ENCODE peak calls at places on chromosomes 3 and 15, in eight cellular contexts. U, Z, N, J, W, I, S and Y are unnamed samples.

GRCh38 chr3:122754867-122755835 is 38.5 kb downstream of the HSPBAP1 start:
- DNase-seq in U (peak; percentile 44), Z (peak; percentile 53), N (peak; percentile 68), J (no peak), W (no peak), I (peak; percentile 36), S (peak; percentile 49), Y (no peak)

GRCh38 chr3:121243208-121243607 is 302.6 kb downstream of the POLQ start:
- DNase-seq in U (no peak), Z (no peak), N (no peak), J (no peak), W (no peak), I (no peak), S (no peak), Y (no peak)

GRCh38 chr3:195003006-195003892 is 267.7 kb downstream of the XXYLT1 start:
- DNase-seq in U (no peak), Z (peak; percentile 55), N (peak; percentile 98), J (peak; percentile 64), W (no peak), I (peak; percentile 54), S (no peak), Y (no peak)

GRCh38 chr15:25725758-25726157 is 137.4 kb downstream of the ATP10A start:
- DNase-seq in U (no peak), Z (no peak), N (no peak), J (no peak), W (no peak), I (no peak), S (no peak), Y (no peak)

GRCh38 chr15:83769411-83769960 is 115.6 kb downstream of the ADAMTSL3 start:
- DNase-seq in U (no peak), Z (no peak), N (no peak), J (no peak), W (no peak), I (no peak), S (no peak), Y (no peak)

GRCh38 chr15:63857459-63857856 is 23.7 kb upstream of the HERC1 start:
- DNase-seq in U (no peak), Z (no peak), N (no peak), J (no peak), W (no peak), I (peak; percentile 53), S (no peak), Y (no peak)

GRCh38 chr15:59456114-59456513 is 18.1 kb downstream of the FAM81A start:
- DNase-seq in U (no peak), Z (peak; percentile 81), N (no peak), J (no peak), W (no peak), I (peak; percentile 77), S (no peak), Y (no peak)

GRCh38 chr3:174488527-174488926 is 370.6 kb upstream of the NAALADL2 start:
- DNase-seq in U (peak; percentile 64), Z (no peak), N (no peak), J (no peak), W (no peak), I (no peak), S (no peak), Y (no peak)

GRCh38 chr15:40160021-40160420 is 848 bp upstream of the BUB1B start:
- DNase-seq in U (no peak), Z (no peak), N (no peak), J (no peak), W (no peak), I (no peak), S (no peak), Y (no peak)

GRCh38 chr15:40151499-40151898 is 9.4 kb upstream of the BUB1B start:
- DNase-seq in U (no peak), Z (no peak), N (no peak), J (no peak), W (no peak), I (no peak), S (no peak), Y (no peak)

GRCh38 chr15:40157748-40158447 is 3.0 kb upstream of the BUB1B start:
- DNase-seq in U (no peak), Z (no peak), N (no peak), J (no peak), W (no peak), I (no peak), S (no peak), Y (no peak)

GRCh38 chr15:40151991-40152390 is 8.9 kb upstream of the BUB1B start:
- DNase-seq in U (no peak), Z (no peak), N (no peak), J (no peak), W (no peak), I (no peak), S (no peak), Y (no peak)

DNA sequence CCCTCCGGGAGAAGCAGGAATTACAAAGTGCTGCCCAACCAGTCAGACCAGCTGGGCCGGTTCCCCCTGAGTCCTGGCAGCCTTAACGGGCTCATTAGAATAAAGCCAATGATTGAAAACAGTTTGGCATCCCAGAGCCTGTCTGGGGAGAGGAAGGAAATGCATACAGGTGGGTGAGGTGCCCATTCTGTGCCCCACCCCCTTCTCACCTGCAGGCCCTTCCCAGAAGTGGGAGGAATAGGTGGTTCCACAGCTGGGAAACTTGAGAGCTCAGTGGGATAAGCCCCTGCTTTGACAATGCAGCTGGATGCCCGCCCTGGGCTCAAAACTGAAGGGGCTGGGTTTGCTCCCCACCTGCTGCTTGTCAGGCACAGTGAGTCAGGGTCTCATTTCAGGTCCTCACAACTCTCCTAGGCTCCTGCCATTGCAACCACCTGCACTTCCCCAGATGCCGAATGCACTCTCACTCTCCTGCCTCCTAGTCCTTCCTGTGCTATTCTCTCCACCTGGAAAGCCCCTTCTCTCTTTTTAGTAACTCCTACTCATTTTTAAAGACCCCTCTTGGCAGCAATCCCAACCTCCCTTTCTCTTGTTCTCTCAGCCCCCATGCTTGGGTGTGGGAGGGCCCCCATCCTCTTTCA is 5.5 kb upstream of the BUB1B start:
- DNase-seq in U (no peak), Z (no peak), N (no peak), J (no peak), W (no peak), I (peak; percentile 90), S (no peak), Y (no peak)
- TF ChIP-seq POLR2A in U (no peak), Z (no peak), N (no peak), J (no peak), W (no peak), I (peak; percentile 25), S (no peak), Y (no peak)

GRCh38 chr3:12670789-12671450 is 7.0 kb upstream of the RAF1 start:
- DNase-seq in U (no peak), Z (no peak), N (no peak), J (no peak), W (no peak), I (no peak), S (no peak), Y (no peak)

GRCh38 chr3:12675115-12675810 is 11.3 kb upstream of the RAF1 start:
- DNase-seq in U (no peak), Z (no peak), N (no peak), J (no peak), W (no peak), I (no peak), S (no peak), Y (no peak)

GRCh38 chr3:12670365-12670764 is 6.4 kb upstream of the RAF1 start:
- DNase-seq in U (no peak), Z (no peak), N (no peak), J (no peak), W (no peak), I (no peak), S (no peak), Y (no peak)
- TF ChIP-seq POLR2A in U (no peak), Z (no peak), N (no peak), J (no peak), W (no peak), I (no peak), S (no peak), Y (no peak)

GRCh38 chr15:74622758-74623157 is 7.1 kb downstream of the CLK3 start:
- DNase-seq in U (no peak), Z (no peak), N (no peak), J (no peak), W (no peak), I (no peak), S (no peak), Y (no peak)

GRCh38 chr15:74621936-74622335 is 6.3 kb downstream of the CLK3 start:
- DNase-seq in U (no peak), Z (no peak), N (no peak), J (no peak), W (no peak), I (no peak), S (no peak), Y (no peak)

GRCh38 chr15:74619916-74620635 is 4.4 kb downstream of the CLK3 start:
- DNase-seq in U (no peak), Z (no peak), N (no peak), J (no peak), W (no peak), I (no peak), S (no peak), Y (no peak)

GRCh38 chr15:74621546-74621920 is 5.9 kb downstream of the CLK3 start:
- DNase-seq in U (no peak), Z (no peak), N (no peak), J (no peak), W (no peak), I (no peak), S (no peak), Y (no peak)

DNA sequence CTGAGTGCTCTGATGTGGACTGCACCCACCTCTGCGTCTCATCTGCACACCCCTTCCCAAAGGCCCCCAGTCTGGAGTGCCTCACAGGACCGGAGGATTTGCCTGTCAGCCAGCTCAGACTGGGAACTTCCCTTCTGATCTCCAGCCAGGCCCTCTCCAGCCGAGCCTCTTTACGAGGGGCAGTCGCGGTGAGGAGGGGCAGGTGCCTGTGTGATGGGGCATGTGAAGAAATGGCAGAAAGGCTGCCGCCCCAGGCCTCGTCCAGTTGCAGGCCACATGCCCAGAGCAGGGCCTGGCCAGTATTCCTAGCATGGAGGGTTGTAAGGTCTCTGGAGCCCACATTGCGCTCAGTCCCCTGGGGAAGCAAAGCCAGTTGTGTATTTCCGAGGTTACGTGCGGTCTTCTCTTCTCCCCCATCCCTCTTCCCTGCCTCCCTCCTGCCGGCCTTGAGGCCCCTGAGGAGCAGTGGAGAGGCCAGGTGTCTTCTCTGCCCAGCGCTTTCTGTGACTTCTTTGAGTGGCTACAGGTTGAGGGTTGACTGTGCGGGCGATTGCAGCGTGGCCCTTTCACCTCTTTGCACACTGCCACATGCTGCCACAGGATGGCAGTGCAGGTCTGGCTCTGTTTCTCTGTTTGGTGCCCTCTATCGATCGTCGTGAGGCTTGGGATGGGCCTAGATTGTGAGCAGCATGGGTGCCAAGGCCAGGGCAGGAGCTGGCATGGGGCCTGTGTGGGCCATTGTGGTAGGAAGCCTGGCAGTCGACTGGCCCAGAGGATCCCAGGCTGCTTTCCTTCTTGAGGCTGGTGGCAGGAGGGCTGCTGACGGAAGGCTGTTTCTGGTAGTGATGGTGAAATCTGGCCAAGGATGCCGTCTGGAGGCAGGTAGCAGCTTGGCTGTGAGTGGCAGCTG is 5.3 kb downstream of the CLK3 start:
- DNase-seq in U (peak; percentile 64), Z (peak; percentile 88), N (peak; percentile 82), J (no peak), W (no peak), I (peak; percentile 81), S (peak; percentile 80), Y (no peak)
- TF ChIP-seq POLR2A in U (no peak), Z (no peak), N (no peak), J (no peak), W (no peak), I (no peak), S (no peak), Y (no peak)

GRCh38 chr3:30700702-30701321 is 94.4 kb downstream of the TGFBR2 start:
- DNase-seq in U (no peak), Z (no peak), N (no peak), J (no peak), W (no peak), I (no peak), S (no peak), Y (no peak)

GRCh38 chr3:30699927-30700326 is 93.5 kb downstream of the TGFBR2 start:
- DNase-seq in U (no peak), Z (no peak), N (no peak), J (no peak), W (no peak), I (no peak), S (no peak), Y (no peak)

GRCh38 chr3:30696403-30696819 is 90.0 kb downstream of the TGFBR2 start:
- DNase-seq in U (no peak), Z (no peak), N (no peak), J (no peak), W (peak; percentile 42), I (peak; percentile 28), S (no peak), Y (no peak)

GRCh38 chr3:30696901-30697300 is 90.5 kb downstream of the TGFBR2 start:
- DNase-seq in U (no peak), Z (no peak), N (no peak), J (no peak), W (no peak), I (no peak), S (no peak), Y (no peak)

DNA sequence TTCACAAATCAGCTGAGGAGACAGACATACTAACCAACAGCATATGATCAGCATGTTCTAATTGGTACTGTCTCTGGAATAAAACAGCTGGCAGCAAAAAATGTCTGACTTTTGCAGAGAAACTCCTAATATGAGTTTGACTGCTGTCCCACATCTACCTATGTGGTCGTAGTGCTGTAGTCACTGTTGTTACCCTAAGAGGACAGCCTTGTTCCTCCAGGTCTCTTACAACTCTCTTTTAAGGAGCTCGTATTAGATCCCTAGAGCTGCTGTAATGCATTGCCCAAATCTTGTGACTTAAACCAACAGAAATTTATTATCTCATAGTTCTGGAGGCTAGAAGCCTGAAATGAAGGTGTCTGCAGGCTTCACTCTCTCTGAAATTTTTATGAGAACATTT is 92.1 kb downstream of the TGFBR2 start:
- DNase-seq in U (no peak), Z (no peak), N (no peak), J (no peak), W (no peak), I (no peak), S (no peak), Y (no peak)
- TF ChIP-seq POLR2A in U (no peak), Z (no peak), N (no peak), J (no peak), W (no peak), I (no peak), S (no peak), Y (no peak)